ENCODE peak calls at places on chromosomes 1 and 21, in six cellular contexts. E is stimulated activated CD4-positive, alpha-beta T cell treated with anti-CD3 and anti-CD28 coated beads, Interleukin-15, amount 100 ng/mL, for 24 hours; K is amniotic stem cell; O is posterior cingulate gyrus; G is CD8-positive, alpha-beta memory T cell; B is occipital lobe. X is an unnamed sample.
A peak's percentile ranks its signal among the peaks of the same experiment; 100 is the strongest.

GRCh38 chr1:160665330-160666078 is 18.7 kb upstream of the SLAMF1 start:
- DNase-seq in E (peak; percentile 57), K (no peak), O (peak; percentile 18), G (no peak), B (no peak), X (no peak)

GRCh38 chr1:221565718-221566117 is 176.2 kb downstream of the DUSP10 start:
- DNase-seq in E (no peak), K (no peak), O (no peak), G (no peak), B (no peak), X (no peak)

GRCh38 chr1:60904079-60904852 is 178.1 kb upstream of the NFIA start:
- DNase-seq in E (no peak), K (no peak), O (peak; percentile 60), G (no peak), B (peak; percentile 42), X (no peak)

GRCh38 chr1:169550294-169550693 is 36.0 kb downstream of the F5 start:
- DNase-seq in E (no peak), K (no peak), O (no peak), G (no peak), B (no peak), X (no peak)

GRCh38 chr1:57411262-57411661 is 12.6 kb downstream of the DAB1 start:
- DNase-seq in E (no peak), K (no peak), O (no peak), G (no peak), B (no peak), X (no peak)

GRCh38 chr1:116516631-116517030 is 54.2 kb downstream of the CD58 start:
- DNase-seq in E (no peak), K (no peak), O (no peak), G (no peak), B (no peak), X (no peak)

GRCh38 chr1:27395441-27396195 is 3.2 kb downstream of the GPR3 start:
- DNase-seq in E (peak; percentile 82), K (no peak), O (peak; percentile 77), G (peak; percentile 63), B (peak; percentile 61), X (no peak)

GRCh38 chr1:49104575-49104974 is 327.9 kb upstream of the BEND5 start:
- DNase-seq in E (no peak), K (no peak), O (no peak), G (no peak), B (no peak), X (no peak)

GRCh38 chr1:155608888-155609225 is 1.2 kb upstream of the MSTO1 start:
- DNase-seq in E (no peak), K (no peak), O (no peak), G (no peak), B (no peak), X (no peak)

GRCh38 chr1:37393585-37394120 is 80.7 kb upstream of the ZC3H12A start:
- DNase-seq in E (no peak), K (no peak), O (no peak), G (no peak), B (no peak), X (no peak)

GRCh38 chr1:168396940-168397680 is 116.4 kb downstream of the TBX19 start:
- DNase-seq in E (no peak), K (no peak), O (no peak), G (no peak), B (no peak), X (no peak)

GRCh38 chr1:182141040-182141439 is 79.5 kb upstream of the ZNF648 start:
- DNase-seq in E (no peak), K (no peak), O (no peak), G (no peak), B (no peak), X (no peak)

GRCh38 chr1:78277253-78277652 is 213.5 kb upstream of the PTGFR start:
- DNase-seq in E (no peak), K (no peak), O (no peak), G (no peak), B (no peak), X (peak; percentile 42)

GRCh38 chr1:189499736-189500135 is 977.9 kb downstream of the BRINP3 start:
- DNase-seq in E (no peak), K (no peak), O (no peak), G (no peak), B (no peak), X (no peak)

GRCh38 chr1:110068646-110069301 is 1.7 kb downstream of the ALX3 start:
- DNase-seq in E (peak; percentile 40), K (no peak), O (no peak), G (no peak), B (no peak), X (no peak)

GRCh38 chr1:214824758-214825157 is 221.8 kb downstream of the CENPF start:
- DNase-seq in E (no peak), K (no peak), O (no peak), G (no peak), B (no peak), X (no peak)

GRCh38 chr1:44012411-44012810 is 18.9 kb downstream of the SLC6A9 start:
- DNase-seq in E (no peak), K (no peak), O (no peak), G (no peak), B (no peak), X (no peak)

GRCh38 chr21:14754259-14754604 is 208.1 kb upstream of the SAMSN1 start:
- DNase-seq in E (no peak), K (no peak), O (no peak), G (no peak), B (no peak), X (no peak)

GRCh38 chr1:52904590-52905375 is 16.8 kb downstream of the ECHDC2 start:
- DNase-seq in E (peak; percentile 57), K (no peak), O (no peak), G (no peak), B (no peak), X (no peak)

GRCh38 chr1:236156512-236157208 is 14.3 kb downstream of the GPR137B start:
- DNase-seq in E (peak; percentile 49), K (no peak), O (no peak), G (peak; percentile 46), B (no peak), X (no peak)

X was measured in AG04449.